ENCODE peak calls at places on chromosome 16, in four cellular contexts. S, Y, A and W are unnamed samples.

GRCh38 chr16:67151431-67152097 is 766 bp upstream of the B3GNT9 start:
- DNase-seq in S (no peak), Y (no peak), A (no peak), W (no peak)

GRCh38 chr16:84925092-84925772 is 86.1 kb downstream of the ZDHHC7 start:
- DNase-seq in S (peak; percentile 21), Y (no peak), A (no peak), W (no peak)

GRCh38 chr16:3454631-3455147 is 11.2 kb downstream of the NAA60 start:
- DNase-seq in S (no peak), Y (no peak), A (no peak), W (no peak)

GRCh38 chr16:35102780-35103403 is 1643.5 kb downstream of the TP53TG3F start:
- DNase-seq in S (no peak), Y (no peak), A (no peak), W (no peak)

GRCh38 chr16:59400830-59401229 is 666.7 kb upstream of the GOT2 start:
- DNase-seq in S (no peak), Y (no peak), A (no peak), W (no peak)

GRCh38 chr16:84914273-84914672 is 94.5 kb downstream of the CRISPLD2 start:
- DNase-seq in S (no peak), Y (no peak), A (no peak), W (no peak)

GRCh38 chr16:85028638-85029412 is 1.2 kb downstream of the KIAA0513 start:
- DNase-seq in S (peak; percentile 83), Y (no peak), A (no peak), W (peak; percentile 33)

GRCh38 chr16:4323845-4324478 is 8.1 kb downstream of the GLIS2 start:
- DNase-seq in S (peak; percentile 79), Y (no peak), A (no peak), W (no peak)

GRCh38 chr16:72604375-72604774 is 432.4 kb upstream of the PMFBP1 start:
- DNase-seq in S (no peak), Y (no peak), A (no peak), W (no peak)

GRCh38 chr16:86388976-86389375 is 121.4 kb upstream of the FOXF1 start:
- DNase-seq in S (no peak), Y (no peak), A (no peak), W (no peak)

GRCh38 chr16:70380205-70380918 is 33.7 kb downstream of the DDX19A start:
- DNase-seq in S (peak; percentile 86), Y (peak; percentile 73), A (no peak), W (peak; percentile 61)

GRCh38 chr16:212999-213398 is 16.2 kb downstream of the LUC7L start:
- DNase-seq in S (peak; percentile 33), Y (no peak), A (no peak), W (no peak)

GRCh38 chr16:16062023-16062932 is 112.9 kb downstream of the ABCC1 start:
- DNase-seq in S (no peak), Y (no peak), A (no peak), W (no peak)

GRCh38 chr16:86772671-86773338 is 194.5 kb downstream of the FOXL1 start:
- DNase-seq in S (peak; percentile 96), Y (no peak), A (no peak), W (peak; percentile 72)

GRCh38 chr16:50535506-50536257 is 12.5 kb upstream of the NKD1 start:
- DNase-seq in S (no peak), Y (no peak), A (no peak), W (no peak)

GRCh38 chr16:48687421-48688038 is 77.5 kb upstream of the N4BP1 start:
- DNase-seq in S (peak; percentile 71), Y (peak; percentile 52), A (peak; percentile 69), W (peak; percentile 50)

GRCh38 chr16:84115919-84116719 is 623 bp downstream of the MBTPS1 start:
- DNase-seq in S (peak; percentile 45), Y (peak; percentile 84), A (no peak), W (no peak)

GRCh38 chr16:72198021-72198420 is 26.1 kb upstream of the PMFBP1 start:
- DNase-seq in S (no peak), Y (peak; percentile 79), A (no peak), W (peak; percentile 22)

GRCh38 chr16:50692999-50693781 is at the start of gene NOD2:
- DNase-seq in S (no peak), Y (no peak), A (no peak), W (no peak)

GRCh38 chr16:89312194-89312593 is 94.7 kb downstream of the ZNF778 start:
- DNase-seq in S (no peak), Y (no peak), A (no peak), W (no peak)

GRCh38 chr16:61665512-61665911 is 370.7 kb downstream of the CDH8 start:
- DNase-seq in S (no peak), Y (no peak), A (no peak), W (no peak)

GRCh38 chr16:21208831-21209230 is 2.5 kb downstream of the ZP2 start:
- DNase-seq in S (no peak), Y (peak; percentile 0), A (peak; percentile 49), W (no peak)

GRCh38 chr16:72021043-72021442 is 12.5 kb downstream of the DHODH start:
- DNase-seq in S (no peak), Y (no peak), A (no peak), W (no peak)

GRCh38 chr16:83315271-83315670 is 492.5 kb upstream of the HSBP1 start:
- DNase-seq in S (no peak), Y (no peak), A (no peak), W (no peak)

GRCh38 chr16:78134944-78135619 is 35.6 kb downstream of the WWOX start:
- DNase-seq in S (no peak), Y (no peak), A (peak; percentile 32), W (no peak)

GRCh38 chr16:49781401-49781800 is 74.5 kb downstream of the ZNF423 start:
- DNase-seq in S (no peak), Y (no peak), A (no peak), W (no peak)

GRCh38 chr16:86319871-86320270 is 190.5 kb upstream of the FOXF1 start:
- DNase-seq in S (no peak), Y (no peak), A (no peak), W (no peak)

GRCh38 chr16:85657996-85658395 is 30.8 kb downstream of the GINS2 start:
- DNase-seq in S (no peak), Y (no peak), A (no peak), W (no peak)

GRCh38 chr16:85082553-85083050 is 29.7 kb downstream of the CIBAR2 start:
- DNase-seq in S (no peak), Y (peak; percentile 59), A (no peak), W (no peak)

GRCh38 chr16:48542020-48542473 is 67.9 kb downstream of the N4BP1 start:
- DNase-seq in S (peak; percentile 17), Y (no peak), A (no peak), W (peak; percentile 38)

GRCh38 chr16:81505011-81505660 is 60.5 kb downstream of the CMIP start:
- DNase-seq in S (peak; percentile 83), Y (no peak), A (no peak), W (no peak)

GRCh38 chr16:89431158-89431584 is 59.2 kb downstream of the ANKRD11 start:
- DNase-seq in S (peak; percentile 72), Y (no peak), A (no peak), W (peak; percentile 59)

GRCh38 chr16:24853830-24854229 is 8.1 kb downstream of the SLC5A11 start:
- DNase-seq in S (peak; percentile 21), Y (no peak), A (no peak), W (no peak)